ENCODE peak calls at places on chromosomes 7 and 10, in six cellular contexts. One of them, this sample, is unnamed.

GRCh38 chr7:108093341-108093740 is 36.8 kb downstream of the LAMB4 start:
- DNase-seq in SK-N-SH: no peak
- DNase-seq in tibial nerve: no peak
- DNase-seq in A549: no peak
- DNase-seq in stomach: no peak
- DNase-seq in suprapubic skin: no peak
- DNase-seq in this sample: no peak

GRCh38 chr10:71963756-71964668 is at the start of gene CHST3:
- DNase-seq in stomach: peak; percentile 69
- DNase-seq in suprapubic skin: no peak
- DNase-seq in tibial nerve: no peak
- DNase-seq in A549: peak; percentile 32
- DNase-seq in SK-N-SH: peak; percentile 84
- DNase-seq in this sample: peak; percentile 42

GRCh38 chr7:14995774-14996173 is 93.2 kb upstream of the DGKB start:
- DNase-seq in tibial nerve: no peak
- DNase-seq in suprapubic skin: no peak
- DNase-seq in SK-N-SH: no peak
- DNase-seq in A549: no peak
- DNase-seq in stomach: no peak
- DNase-seq in this sample: no peak

GRCh38 chr10:6142644-6143043 is 53.8 kb downstream of the RBM17 start:
- DNase-seq in tibial nerve: no peak
- DNase-seq in suprapubic skin: no peak
- DNase-seq in stomach: no peak
- DNase-seq in A549: no peak
- DNase-seq in SK-N-SH: no peak
- DNase-seq in this sample: no peak

GRCh38 chr7:131653418-131654248 is 97.2 kb upstream of the PODXL start:
- DNase-seq in stomach: no peak
- DNase-seq in A549: peak; percentile 47
- DNase-seq in suprapubic skin: no peak
- DNase-seq in tibial nerve: no peak
- DNase-seq in SK-N-SH: peak; percentile 30
- DNase-seq in this sample: no peak

GRCh38 chr7:114931656-114932011 is 9.7 kb downstream of the MDFIC start:
- DNase-seq in suprapubic skin: no peak
- DNase-seq in stomach: no peak
- DNase-seq in tibial nerve: no peak
- DNase-seq in A549: no peak
- DNase-seq in SK-N-SH: no peak
- DNase-seq in this sample: peak; percentile 32

GRCh38 chr10:78178940-78179339 is 145.3 kb downstream of the RPS24 start:
- DNase-seq in stomach: peak; percentile 31
- DNase-seq in tibial nerve: no peak
- DNase-seq in SK-N-SH: no peak
- DNase-seq in suprapubic skin: no peak
- DNase-seq in A549: no peak
- DNase-seq in this sample: no peak

GRCh38 chr7:47428780-47429472 is 153.0 kb downstream of the TNS3 start:
- DNase-seq in stomach: no peak
- DNase-seq in tibial nerve: no peak
- DNase-seq in SK-N-SH: no peak
- DNase-seq in suprapubic skin: no peak
- DNase-seq in A549: no peak
- DNase-seq in this sample: no peak

GRCh38 chr10:29585488-29585976 is 49.2 kb downstream of the SVIL start:
- DNase-seq in A549: peak; percentile 49
- DNase-seq in suprapubic skin: no peak
- DNase-seq in SK-N-SH: no peak
- DNase-seq in tibial nerve: no peak
- DNase-seq in stomach: no peak
- DNase-seq in this sample: no peak

DNA sequence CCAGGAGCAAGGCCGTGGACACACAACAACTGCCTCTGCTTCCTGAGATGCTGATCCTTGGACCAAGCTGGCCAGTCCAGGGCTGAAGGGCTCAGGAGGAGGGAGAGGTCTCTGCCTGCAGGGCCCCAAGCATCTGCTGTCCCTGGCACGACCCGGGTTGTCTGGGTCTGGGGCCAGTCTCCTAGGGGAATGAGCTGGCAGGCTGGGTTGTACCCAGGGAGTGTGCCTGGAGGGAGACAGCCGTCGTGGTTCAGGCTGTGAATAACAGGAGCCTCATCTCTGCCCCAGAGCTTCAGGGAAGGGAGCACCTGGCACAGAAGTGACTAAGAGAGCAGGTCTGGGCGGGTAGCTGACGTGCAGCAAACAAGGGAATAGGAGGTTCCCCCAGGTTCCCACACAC is 17.9 kb upstream of the SERPINE1 start:
- DNase-seq in tibial nerve: no peak
- DNase-seq in stomach: no peak
- DNase-seq in A549: peak; percentile 67
- DNase-seq in SK-N-SH: peak; percentile 44
- DNase-seq in suprapubic skin: no peak
- DNase-seq in this sample: no peak
- TF ChIP-seq EP300 in tibial nerve: no peak
- TF ChIP-seq EP300 in stomach: no peak
- TF ChIP-seq EP300 in A549: no peak
- TF ChIP-seq EP300 in SK-N-SH: no peak
- TF ChIP-seq EP300 in suprapubic skin: no peak
- TF ChIP-seq EP300 in this sample: no peak

GRCh38 chr10:43044444-43045245 is 32.2 kb upstream of the RET start:
- DNase-seq in suprapubic skin: peak; percentile 54
- DNase-seq in tibial nerve: no peak
- DNase-seq in A549: no peak
- DNase-seq in SK-N-SH: peak; percentile 37
- DNase-seq in stomach: peak; percentile 17
- DNase-seq in this sample: peak; percentile 25

GRCh38 chr10:43045246-43045621 is 31.6 kb upstream of the RET start:
- DNase-seq in tibial nerve: no peak
- DNase-seq in stomach: no peak
- DNase-seq in SK-N-SH: peak; percentile 19
- DNase-seq in suprapubic skin: peak; percentile 74
- DNase-seq in A549: no peak
- DNase-seq in this sample: no peak

GRCh38 chr10:43043342-43043772 is 33.5 kb upstream of the RET start:
- DNase-seq in stomach: no peak
- DNase-seq in A549: no peak
- DNase-seq in suprapubic skin: no peak
- DNase-seq in tibial nerve: no peak
- DNase-seq in SK-N-SH: peak; percentile 35
- DNase-seq in this sample: no peak

GRCh38 chr10:43042503-43043341 is 34.1 kb upstream of the RET start:
- DNase-seq in suprapubic skin: peak; percentile 72
- DNase-seq in A549: no peak
- DNase-seq in SK-N-SH: peak; percentile 27
- DNase-seq in stomach: peak; percentile 22
- DNase-seq in tibial nerve: no peak
- DNase-seq in this sample: no peak

GRCh38 chr10:43043773-43044394 is 33.0 kb upstream of the RET start:
- DNase-seq in SK-N-SH: peak; percentile 55
- DNase-seq in stomach: no peak
- DNase-seq in A549: no peak
- DNase-seq in suprapubic skin: peak; percentile 64
- DNase-seq in tibial nerve: no peak
- DNase-seq in this sample: no peak
- TF ChIP-seq EP300 in SK-N-SH: no peak
- TF ChIP-seq EP300 in stomach: no peak
- TF ChIP-seq EP300 in A549: no peak
- TF ChIP-seq EP300 in suprapubic skin: no peak
- TF ChIP-seq EP300 in tibial nerve: no peak
- TF ChIP-seq EP300 in this sample: no peak

DNA sequence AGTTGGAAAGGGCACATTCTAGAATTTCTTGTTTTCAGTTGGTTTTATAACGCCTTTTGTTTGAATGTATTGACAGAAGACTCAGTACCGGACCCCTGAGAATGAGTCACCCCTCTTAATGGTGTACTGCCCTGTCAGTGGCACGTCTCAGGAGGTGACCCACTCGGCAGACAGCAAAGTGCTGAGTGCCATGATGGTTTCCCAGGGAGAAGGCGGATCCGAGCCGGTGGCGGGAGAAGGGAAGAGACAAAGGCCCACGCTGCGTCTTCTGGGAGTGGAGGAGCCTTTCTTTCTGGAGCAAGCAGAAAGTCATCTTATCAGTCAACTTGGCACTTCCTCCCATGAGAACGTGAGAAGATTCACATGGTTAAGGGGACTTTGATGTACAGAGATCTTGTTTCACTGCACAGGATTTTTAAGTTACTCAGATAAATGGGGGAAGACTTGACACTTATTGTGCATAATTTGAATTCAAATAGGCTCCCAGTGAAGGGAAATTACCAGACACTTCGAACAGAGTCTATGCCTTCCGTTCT is 14.6 kb upstream of the PPP2R2D start:
- DNase-seq in stomach: no peak
- DNase-seq in A549: no peak
- DNase-seq in tibial nerve: no peak
- DNase-seq in suprapubic skin: no peak
- DNase-seq in SK-N-SH: no peak
- DNase-seq in this sample: no peak
- TF ChIP-seq EP300 in stomach: no peak
- TF ChIP-seq EP300 in A549: no peak
- TF ChIP-seq EP300 in tibial nerve: no peak
- TF ChIP-seq EP300 in suprapubic skin: no peak
- TF ChIP-seq EP300 in SK-N-SH: no peak
- TF ChIP-seq EP300 in this sample: no peak

GRCh38 chr7:96452146-96452545 is 130.2 kb upstream of the SLC25A13 start:
- DNase-seq in A549: no peak
- DNase-seq in SK-N-SH: no peak
- DNase-seq in tibial nerve: no peak
- DNase-seq in stomach: no peak
- DNase-seq in suprapubic skin: no peak
- DNase-seq in this sample: no peak

GRCh38 chr7:96449094-96449493 is 127.2 kb upstream of the SLC25A13 start:
- DNase-seq in suprapubic skin: no peak
- DNase-seq in tibial nerve: no peak
- DNase-seq in stomach: no peak
- DNase-seq in SK-N-SH: peak; percentile 53
- DNase-seq in A549: no peak
- DNase-seq in this sample: no peak

GRCh38 chr7:96441551-96442104 is 119.7 kb upstream of the SLC25A13 start:
- DNase-seq in SK-N-SH: no peak
- DNase-seq in tibial nerve: no peak
- DNase-seq in A549: no peak
- DNase-seq in suprapubic skin: no peak
- DNase-seq in stomach: no peak
- DNase-seq in this sample: no peak

DNA sequence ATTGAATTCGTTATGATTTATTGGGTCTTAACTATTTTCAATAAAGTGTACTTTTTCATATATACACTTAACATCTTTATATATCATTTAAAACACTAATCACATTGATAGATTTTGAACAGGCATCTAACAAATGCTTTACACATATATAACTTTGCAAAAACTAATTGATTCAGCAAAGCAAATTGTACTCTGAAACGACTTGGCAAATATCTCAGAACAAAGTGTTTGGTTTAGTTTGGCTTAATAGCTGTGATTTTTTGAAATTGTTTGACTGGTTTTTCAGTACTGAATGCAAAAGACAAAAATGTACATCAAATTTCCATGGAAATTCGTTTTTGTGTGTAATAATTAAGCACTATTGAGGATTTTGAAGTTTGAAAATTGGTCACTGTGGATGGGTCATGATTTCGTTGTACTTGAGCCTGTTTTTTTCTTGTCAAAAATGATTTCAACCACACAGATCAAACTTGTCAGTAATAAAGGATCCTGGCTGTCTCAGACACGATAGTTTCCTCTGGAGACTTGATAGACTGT is 125.3 kb upstream of the SLC25A13 start:
- DNase-seq in suprapubic skin: no peak
- DNase-seq in stomach: no peak
- DNase-seq in SK-N-SH: no peak
- DNase-seq in tibial nerve: no peak
- DNase-seq in A549: no peak
- DNase-seq in this sample: no peak
- TF ChIP-seq EP300 in suprapubic skin: no peak
- TF ChIP-seq EP300 in stomach: no peak
- TF ChIP-seq EP300 in SK-N-SH: no peak
- TF ChIP-seq EP300 in tibial nerve: no peak
- TF ChIP-seq EP300 in A549: no peak
- TF ChIP-seq EP300 in this sample: no peak

DNA sequence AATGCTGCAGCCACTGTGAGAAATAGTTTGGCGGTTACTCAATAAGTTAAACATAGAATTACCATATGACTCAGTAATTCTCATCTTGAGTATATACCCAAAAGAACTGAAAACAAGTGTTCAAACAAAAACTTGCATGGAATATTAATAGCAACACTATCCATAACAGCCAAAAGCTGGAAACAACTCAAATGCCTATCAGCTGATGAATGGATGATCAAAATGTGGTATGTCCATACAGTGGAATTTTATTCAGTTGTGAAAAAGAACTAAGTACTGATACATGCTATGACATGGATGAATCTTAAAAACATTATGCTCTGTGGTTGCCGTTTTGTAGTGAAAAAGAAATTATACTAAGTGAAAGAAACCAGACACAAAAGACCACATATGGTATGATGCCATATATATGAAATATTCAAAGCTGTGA is 63.0 kb upstream of the SP4 start:
- DNase-seq in suprapubic skin: no peak
- DNase-seq in SK-N-SH: no peak
- DNase-seq in A549: no peak
- DNase-seq in stomach: no peak
- DNase-seq in tibial nerve: no peak
- DNase-seq in this sample: no peak
- TF ChIP-seq EP300 in suprapubic skin: no peak
- TF ChIP-seq EP300 in SK-N-SH: no peak
- TF ChIP-seq EP300 in A549: no peak
- TF ChIP-seq EP300 in stomach: no peak
- TF ChIP-seq EP300 in tibial nerve: no peak
- TF ChIP-seq EP300 in this sample: no peak

DNA sequence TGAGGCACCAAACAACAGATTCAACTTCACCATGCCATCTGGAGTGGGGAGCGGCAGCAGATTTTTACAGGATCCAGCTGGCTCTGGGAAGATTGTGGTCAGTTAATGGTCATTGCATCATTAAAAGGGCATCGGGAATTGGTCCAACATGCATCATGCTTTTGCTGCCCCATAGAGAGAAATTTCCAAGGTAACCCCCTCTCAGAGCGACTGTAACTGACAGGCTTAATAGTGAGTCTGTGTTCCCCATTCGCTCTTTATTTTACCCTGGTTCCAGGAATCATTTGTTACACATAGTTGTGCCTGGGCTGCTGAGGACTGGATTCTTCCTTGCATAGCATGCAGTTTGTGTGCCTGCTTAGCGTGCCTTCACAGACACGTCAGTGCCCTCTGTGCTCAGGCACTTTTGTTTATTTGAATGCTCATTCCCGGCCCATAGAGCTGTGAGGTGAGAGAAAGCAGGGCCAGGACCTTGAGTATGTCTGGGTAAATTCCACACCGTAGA is 49.9 kb downstream of the CDHR3 start:
- DNase-seq in suprapubic skin: no peak
- DNase-seq in A549: no peak
- DNase-seq in SK-N-SH: peak; percentile 61
- DNase-seq in stomach: no peak
- DNase-seq in tibial nerve: no peak
- DNase-seq in this sample: no peak
- TF ChIP-seq EP300 in suprapubic skin: peak; percentile 62
- TF ChIP-seq EP300 in A549: no peak
- TF ChIP-seq EP300 in SK-N-SH: peak; percentile 93
- TF ChIP-seq EP300 in stomach: no peak
- TF ChIP-seq EP300 in tibial nerve: no peak
- TF ChIP-seq EP300 in this sample: no peak

This sample was measured in transverse colon.